ENCODE peak calls at places on chromosomes 2 and 18, in four cellular contexts. P is activated CD8-positive, alpha-beta T cell treated with anti-CD3 and anti-CD28 coated beads for 36 hours; I is CD4-positive, alpha-beta T cell; H is tibial nerve. D is an unnamed sample.

GRCh38 chr18:75297731-75298130 is 87.1 kb downstream of the TSHZ1 start:
- DNase-seq in P (no peak), I (no peak), H (no peak), D (no peak)

GRCh38 chr2:177474904-177475474 is 82.4 kb downstream of the AGPS start:
- DNase-seq in P (no peak), I (no peak), H (no peak), D (no peak)

GRCh38 chr2:3443685-3444084 is 64.2 kb downstream of the TRAPPC12 start:
- DNase-seq in P (no peak), I (no peak), H (no peak), D (no peak)

GRCh38 chr2:54830546-54830945 is 107.1 kb downstream of the EML6 start:
- DNase-seq in P (no peak), I (no peak), H (no peak), D (no peak)

GRCh38 chr2:2655451-2655850 is 324.4 kb upstream of the MYT1L start:
- DNase-seq in P (no peak), I (no peak), H (no peak), D (no peak)

GRCh38 chr18:50277935-50278334 is 3.4 kb downstream of the MBD1 start:
- DNase-seq in P (no peak), I (no peak), H (no peak), D (no peak)

GRCh38 chr2:17781482-17781881 is 27.5 kb downstream of the GEN1 start:
- DNase-seq in P (no peak), I (no peak), H (no peak), D (no peak)

GRCh38 chr2:165003443-165004130 is 48.3 kb upstream of the SLC38A11 start:
- DNase-seq in P (no peak), I (no peak), H (no peak), D (no peak)

GRCh38 chr2:40259900-40260299 is 192.0 kb downstream of the SLC8A1 start:
- DNase-seq in P (no peak), I (no peak), H (no peak), D (no peak)

GRCh38 chr2:226478121-226478809 is 321.4 kb downstream of the IRS1 start:
- DNase-seq in P (no peak), I (no peak), H (peak), D (no peak)

GRCh38 chr18:24398515-24398914 is 891 bp upstream of the OSBPL1A start:
- DNase-seq in P (no peak), I (no peak), H (no peak), D (no peak)

GRCh38 chr2:85132834-85133637 is at the start of gene TCF7L1:
- DNase-seq in P (peak), I (no peak), H (peak), D (peak)

GRCh38 chr2:152465541-152465940 is 130.6 kb downstream of the FMNL2 start:
- DNase-seq in P (no peak), I (no peak), H (no peak), D (no peak)

GRCh38 chr18:58221060-58221725 is 177.2 kb downstream of the NEDD4L start:
- DNase-seq in P (no peak), I (no peak), H (no peak), D (peak)

GRCh38 chr2:191521608-191522208 is 156.2 kb upstream of the NABP1 start:
- DNase-seq in P (no peak), I (no peak), H (no peak), D (no peak)

GRCh38 chr2:176457486-176457885 is 188.2 kb downstream of the MTX2 start:
- DNase-seq in P (no peak), I (no peak), H (no peak), D (no peak)

GRCh38 chr2:128457716-128458115 is 139.0 kb upstream of the HS6ST1 start:
- DNase-seq in P (no peak), I (no peak), H (no peak), D (no peak)

GRCh38 chr2:168686485-168687191 is 115.8 kb upstream of the NOSTRIN start:
- DNase-seq in P (no peak), I (no peak), H (no peak), D (no peak)

GRCh38 chr2:113876503-113877387 is 13.1 kb upstream of the ACTR3 start:
- DNase-seq in P (peak), I (peak), H (no peak), D (peak)

GRCh38 chr2:111659361-111660281 is 224.4 kb downstream of the ANAPC1 start:
- DNase-seq in P (no peak), I (no peak), H (peak), D (no peak)

GRCh38 chr2:208147008-208147407 is 1.1 kb upstream of the CRYGB start:
- DNase-seq in P (no peak), I (no peak), H (no peak), D (no peak)

GRCh38 chr2:45871025-45871424 is 219.6 kb downstream of the PRKCE start:
- DNase-seq in P (no peak), I (no peak), H (no peak), D (no peak)

GRCh38 chr18:9673296-9674251 is 34.5 kb upstream of the RAB31 start:
- DNase-seq in P (peak), I (no peak), H (no peak), D (no peak)

GRCh38 chr2:107777962-107778361 is 48.7 kb upstream of the RGPD4 start:
- DNase-seq in P (no peak), I (no peak), H (no peak), D (no peak)

GRCh38 chr2:85539361-85540130 is 578 bp downstream of the MAT2A start:
- DNase-seq in P (peak), I (peak), H (peak), D (peak)

GRCh38 chr2:30177440-30177839 is 30.6 kb downstream of the YPEL5 start:
- DNase-seq in P (no peak), I (no peak), H (no peak), D (no peak)

GRCh38 chr2:7394195-7394594 is 477.0 kb downstream of the RNF144A start:
- DNase-seq in P (no peak), I (no peak), H (no peak), D (no peak)

GRCh38 chr18:36812686-36813085 is 16.1 kb downstream of the TPGS2 start:
- DNase-seq in P (no peak), I (no peak), H (no peak), D (no peak)

GRCh38 chr2:39119732-39120520 is 925 bp downstream of the SOS1 start:
- DNase-seq in P (peak), I (peak), H (no peak), D (peak)

DNA sequence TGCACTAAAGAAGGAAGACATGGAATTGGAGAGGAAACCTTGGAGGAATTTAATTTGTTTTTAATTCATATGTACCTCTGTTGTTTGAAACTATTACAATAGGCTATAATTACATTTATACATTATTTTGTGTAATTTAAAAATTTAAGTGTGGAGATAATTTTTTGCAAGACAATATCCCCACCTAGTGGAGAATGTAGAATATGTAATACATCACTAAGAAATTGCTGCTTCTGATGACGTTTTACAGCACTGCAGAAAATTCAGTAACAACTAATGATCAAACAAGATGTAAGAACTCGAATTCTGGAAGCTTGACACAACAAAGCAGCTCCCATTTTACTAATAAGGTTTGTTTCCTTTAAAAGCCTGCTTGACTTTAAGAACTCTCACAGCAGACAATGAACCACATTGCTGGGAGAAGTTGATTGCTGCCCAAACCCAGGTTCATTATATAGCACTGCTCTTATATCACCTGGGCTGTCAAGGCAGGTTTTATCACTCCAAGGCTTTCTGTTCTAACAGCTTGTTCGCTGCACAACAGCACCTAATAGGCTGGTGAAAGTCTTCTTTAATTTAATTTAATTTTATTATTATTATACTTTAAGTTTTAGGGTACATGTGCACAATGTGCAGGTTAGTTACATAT is 53.4 kb downstream of the THADA start:
- DNase-seq in P (no peak), I (no peak), H (no peak), D (no peak)
- TF ChIP-seq CTCF in P (peak), I (peak), H (peak), D (peak)

GRCh38 chr2:159471340-159471739 is 145.0 kb downstream of the BAZ2B start:
- DNase-seq in P (no peak), I (no peak), H (no peak), D (no peak)
- TF ChIP-seq CTCF in P (no peak), I (no peak), H (no peak), D (no peak)

DNA sequence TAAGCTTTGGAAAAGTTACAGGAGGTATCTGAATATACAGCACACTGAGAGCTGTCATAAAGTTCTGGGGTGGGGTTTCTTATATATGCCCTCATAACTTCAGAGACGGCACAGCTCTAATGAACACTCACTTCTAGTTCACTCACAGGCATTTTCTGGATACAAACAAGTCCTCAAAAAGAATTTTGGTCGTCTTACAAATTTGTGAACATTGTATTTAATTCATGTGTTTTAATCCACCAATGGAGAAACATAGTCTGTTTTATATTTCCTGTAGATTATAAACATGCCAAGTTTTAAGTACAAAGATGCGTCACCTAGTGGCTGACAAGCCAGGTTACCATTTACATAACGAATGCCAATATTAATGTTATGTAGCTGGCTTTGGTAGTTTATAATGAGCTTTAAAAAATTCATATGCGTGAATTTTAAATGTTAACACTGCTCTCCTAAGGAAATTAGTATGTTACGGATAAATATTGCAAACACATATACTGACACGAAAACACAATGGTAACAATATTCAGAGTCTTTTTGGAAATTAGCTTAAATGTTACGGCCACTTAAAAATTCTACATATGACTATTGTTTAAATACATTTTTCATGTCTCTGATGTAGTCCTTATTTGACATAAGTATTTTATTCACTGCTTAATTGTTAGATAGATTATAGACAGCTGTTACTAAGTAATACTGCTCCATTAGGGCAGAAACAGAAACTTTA is 2.5 kb downstream of the COL3A1 start:
- DNase-seq in P (no peak), I (no peak), H (no peak), D (no peak)
- TF ChIP-seq CTCF in P (peak), I (no peak), H (peak), D (peak)

GRCh38 chr2:158723921-158724802 is 71.0 kb upstream of the DAPL1 start:
- DNase-seq in P (no peak), I (no peak), H (no peak), D (no peak)
- TF ChIP-seq CTCF in P (no peak), I (no peak), H (peak), D (no peak)

GRCh38 chr2:231388725-231389346 is 6.7 kb upstream of the B3GNT7 start:
- DNase-seq in P (no peak), I (no peak), H (no peak), D (no peak)
- TF ChIP-seq CTCF in P (no peak), I (no peak), H (no peak), D (no peak)

GRCh38 chr2:121902171-121902591 is 146.7 kb downstream of the TSN start:
- DNase-seq in P (peak), I (no peak), H (no peak), D (no peak)
- TF ChIP-seq CTCF in P (no peak), I (no peak), H (no peak), D (no peak)

DNA sequence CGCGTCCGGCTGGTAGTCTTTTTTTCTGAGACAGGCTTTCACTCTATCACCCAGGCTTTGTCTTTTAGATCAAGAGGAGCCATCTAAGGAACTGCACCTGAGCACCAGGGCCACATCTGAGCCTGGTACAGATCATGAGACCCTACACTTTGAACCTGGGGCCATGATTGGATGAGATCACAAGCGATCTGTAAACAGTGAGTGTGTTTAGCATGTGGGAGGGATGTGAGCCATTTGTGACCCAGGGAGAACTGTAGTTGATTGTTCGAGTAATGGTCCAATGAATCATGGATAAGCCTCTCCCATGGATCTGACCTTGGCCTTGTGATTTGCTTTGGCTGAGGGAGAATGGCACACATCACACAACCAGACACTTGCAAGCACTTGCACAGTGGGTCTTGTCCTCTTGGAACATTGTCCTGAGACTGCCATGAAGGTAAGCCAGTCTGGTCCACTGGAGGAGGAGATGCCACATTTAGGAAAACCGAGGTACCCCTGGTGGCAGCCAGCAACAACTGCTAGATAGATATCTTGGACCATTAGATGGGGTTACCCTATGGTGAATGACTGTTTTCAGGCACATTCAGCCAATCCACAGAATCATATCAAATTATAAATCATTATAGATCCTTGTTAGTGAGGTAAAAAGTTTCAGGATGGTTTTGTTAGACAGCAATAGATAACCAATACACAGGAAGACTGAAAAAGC is 19.5 kb upstream of the DTNB start:
- DNase-seq in P (no peak), I (no peak), H (no peak), D (no peak)
- TF ChIP-seq CTCF in P (no peak), I (no peak), H (no peak), D (no peak)

GRCh38 chr2:70420740-70421139 is 118.9 kb upstream of the FAM136A start:
- DNase-seq in P (no peak), I (no peak), H (no peak), D (no peak)
- TF ChIP-seq CTCF in P (no peak), I (no peak), H (no peak), D (no peak)

GRCh38 chr18:51563401-51563800 is 365.9 kb upstream of the MEX3C start:
- DNase-seq in P (no peak), I (no peak), H (no peak), D (no peak)

GRCh38 chr18:51561821-51562220 is 364.3 kb upstream of the MEX3C start:
- DNase-seq in P (no peak), I (no peak), H (no peak), D (no peak)

GRCh38 chr18:51559198-51559901 is 361.9 kb upstream of the MEX3C start:
- DNase-seq in P (no peak), I (no peak), H (no peak), D (no peak)

DNA sequence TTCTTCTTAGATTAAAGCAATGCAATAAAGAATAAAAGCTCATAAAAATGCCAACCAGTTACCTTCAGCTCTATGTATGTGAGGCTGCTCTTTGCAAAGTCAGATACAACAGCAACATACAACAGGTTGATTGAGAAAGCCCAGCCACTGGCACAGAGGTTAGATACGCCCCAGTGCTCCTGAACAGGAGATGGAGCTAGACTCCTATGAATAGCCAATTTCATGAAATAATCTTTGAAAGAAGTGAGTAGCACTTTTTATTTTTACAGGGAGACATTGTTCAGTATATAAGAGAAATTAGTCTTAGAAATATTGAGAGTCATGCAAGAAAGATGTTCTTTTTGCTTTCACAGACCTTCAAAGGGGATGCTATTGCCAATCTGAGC is 362.4 kb upstream of the MEX3C start:
- DNase-seq in P (no peak), I (no peak), H (no peak), D (no peak)
- TF ChIP-seq CTCF in P (no peak), I (no peak), H (no peak), D (no peak)

GRCh38 chr2:238106698-238107524 is 6.8 kb downstream of the ESPNL start:
- DNase-seq in P (peak), I (no peak), H (no peak), D (peak)
- TF ChIP-seq CTCF in P (peak), I (no peak), H (peak), D (no peak)

D was measured in mesothelial cell of epicardium.